ENCODE peak calls at places on chromosomes 6 and 20, in six cellular contexts. One of them, this sample, is unnamed.

GRCh38 chr6:147135211-147135672 is 69.0 kb upstream of the STXBP5 start:
- DNase-seq in heart left ventricle: no peak
- DNase-seq in HepG2: no peak
- DNase-seq in A549: peak; percentile 66
- DNase-seq in endodermal cell: no peak
- DNase-seq in colonic mucosa: no peak
- DNase-seq in this sample: peak; percentile 92

GRCh38 chr6:133891814-133892443 is 3.0 kb downstream of the TCF21 start:
- DNase-seq in HepG2: no peak
- DNase-seq in A549: no peak
- DNase-seq in heart left ventricle: no peak
- DNase-seq in colonic mucosa: no peak
- DNase-seq in endodermal cell: no peak
- DNase-seq in this sample: peak; percentile 16

GRCh38 chr20:63085087-63085861 is 78.5 kb upstream of the BHLHE23 start:
- DNase-seq in heart left ventricle: peak; percentile 20
- DNase-seq in A549: peak; percentile 33
- DNase-seq in colonic mucosa: no peak
- DNase-seq in endodermal cell: peak; percentile 22
- DNase-seq in HepG2: no peak
- DNase-seq in this sample: no peak

GRCh38 chr6:12232339-12232738 is 57.8 kb upstream of the EDN1 start:
- DNase-seq in colonic mucosa: no peak
- DNase-seq in endodermal cell: no peak
- DNase-seq in A549: no peak
- DNase-seq in heart left ventricle: no peak
- DNase-seq in HepG2: no peak
- DNase-seq in this sample: no peak

GRCh38 chr20:39269031-39269461 is 306.9 kb downstream of the DHX35 start:
- DNase-seq in A549: peak; percentile 25
- DNase-seq in heart left ventricle: peak; percentile 54
- DNase-seq in endodermal cell: peak; percentile 94
- DNase-seq in HepG2: peak; percentile 29
- DNase-seq in colonic mucosa: peak; percentile 39
- DNase-seq in this sample: peak; percentile 17

GRCh38 chr6:26224940-26225847 is 138.0 kb downstream of the HFE start:
- DNase-seq in colonic mucosa: no peak
- DNase-seq in HepG2: no peak
- DNase-seq in heart left ventricle: no peak
- DNase-seq in endodermal cell: peak; percentile 87
- DNase-seq in A549: no peak
- DNase-seq in this sample: peak; percentile 90

GRCh38 chr20:54526801-54527200 is 51.4 kb downstream of the DOK5 start:
- DNase-seq in HepG2: no peak
- DNase-seq in colonic mucosa: no peak
- DNase-seq in heart left ventricle: no peak
- DNase-seq in A549: no peak
- DNase-seq in endodermal cell: no peak
- DNase-seq in this sample: peak; percentile 76

GRCh38 chr6:30200551-30201281 is 12.5 kb downstream of the TRIM26 start:
- DNase-seq in heart left ventricle: no peak
- DNase-seq in colonic mucosa: no peak
- DNase-seq in endodermal cell: no peak
- DNase-seq in A549: no peak
- DNase-seq in HepG2: no peak
- DNase-seq in this sample: no peak

GRCh38 chr6:108115598-108116058 is 41.1 kb upstream of the OSTM1 start:
- DNase-seq in endodermal cell: peak; percentile 89
- DNase-seq in HepG2: peak; percentile 47
- DNase-seq in heart left ventricle: no peak
- DNase-seq in A549: peak; percentile 76
- DNase-seq in colonic mucosa: peak; percentile 58
- DNase-seq in this sample: peak; percentile 37

GRCh38 chr6:139744891-139745290 is 370.4 kb upstream of the CITED2 start:
- DNase-seq in HepG2: no peak
- DNase-seq in heart left ventricle: no peak
- DNase-seq in A549: no peak
- DNase-seq in endodermal cell: no peak
- DNase-seq in colonic mucosa: no peak
- DNase-seq in this sample: no peak

GRCh38 chr6:7332090-7332745 is 19.2 kb upstream of the SSR1 start:
- DNase-seq in heart left ventricle: no peak
- DNase-seq in endodermal cell: peak; percentile 66
- DNase-seq in A549: no peak
- DNase-seq in colonic mucosa: no peak
- DNase-seq in HepG2: peak; percentile 42
- DNase-seq in this sample: no peak

GRCh38 chr6:67870321-67870720 is 764.8 kb upstream of the ADGRB3 start:
- DNase-seq in HepG2: no peak
- DNase-seq in A549: no peak
- DNase-seq in heart left ventricle: no peak
- DNase-seq in colonic mucosa: no peak
- DNase-seq in endodermal cell: no peak
- DNase-seq in this sample: peak; percentile 8

GRCh38 chr20:38894091-38894847 is 31.9 kb upstream of the FAM83D start:
- DNase-seq in HepG2: no peak
- DNase-seq in A549: peak; percentile 21
- DNase-seq in endodermal cell: no peak
- DNase-seq in heart left ventricle: peak; percentile 45
- DNase-seq in colonic mucosa: no peak
- DNase-seq in this sample: no peak

GRCh38 chr6:137283940-137284910 is 65.0 kb upstream of the IFNGR1 start:
- DNase-seq in colonic mucosa: no peak
- DNase-seq in heart left ventricle: no peak
- DNase-seq in endodermal cell: no peak
- DNase-seq in A549: no peak
- DNase-seq in HepG2: peak; percentile 16
- DNase-seq in this sample: no peak

GRCh38 chr6:75504902-75505233 is 11.3 kb upstream of the FILIP1 start:
- DNase-seq in HepG2: no peak
- DNase-seq in heart left ventricle: no peak
- DNase-seq in A549: no peak
- DNase-seq in colonic mucosa: no peak
- DNase-seq in endodermal cell: no peak
- DNase-seq in this sample: peak; percentile 58

GRCh38 chr6:152267967-152268845 is 369.0 kb downstream of the SYNE1 start:
- DNase-seq in A549: peak; percentile 3
- DNase-seq in heart left ventricle: no peak
- DNase-seq in endodermal cell: no peak
- DNase-seq in HepG2: peak; percentile 45
- DNase-seq in colonic mucosa: no peak
- DNase-seq in this sample: peak; percentile 59

GRCh38 chr6:23635150-23635549 is 490.9 kb upstream of the NRSN1 start:
- DNase-seq in endodermal cell: no peak
- DNase-seq in A549: no peak
- DNase-seq in heart left ventricle: no peak
- DNase-seq in colonic mucosa: no peak
- DNase-seq in HepG2: no peak
- DNase-seq in this sample: no peak

GRCh38 chr20:62603021-62603906 is 39.0 kb upstream of the SLCO4A1 start:
- DNase-seq in colonic mucosa: peak; percentile 31
- DNase-seq in heart left ventricle: peak; percentile 75
- DNase-seq in endodermal cell: no peak
- DNase-seq in A549: no peak
- DNase-seq in HepG2: no peak
- DNase-seq in this sample: peak; percentile 22

GRCh38 chr20:50848341-50848808 is 53.5 kb downstream of the BCAS4 start:
- DNase-seq in A549: no peak
- DNase-seq in colonic mucosa: no peak
- DNase-seq in HepG2: no peak
- DNase-seq in heart left ventricle: peak; percentile 38
- DNase-seq in endodermal cell: no peak
- DNase-seq in this sample: peak; percentile 52

GRCh38 chr6:1080453-1081328 is 231.2 kb upstream of the FOXQ1 start:
- DNase-seq in HepG2: no peak
- DNase-seq in colonic mucosa: no peak
- DNase-seq in endodermal cell: no peak
- DNase-seq in heart left ventricle: no peak
- DNase-seq in A549: no peak
- DNase-seq in this sample: no peak

GRCh38 chr20:24432057-24432456 is 37.4 kb upstream of the SYNDIG1 start:
- DNase-seq in colonic mucosa: peak; percentile 36
- DNase-seq in endodermal cell: peak; percentile 61
- DNase-seq in HepG2: no peak
- DNase-seq in A549: peak; percentile 39
- DNase-seq in heart left ventricle: no peak
- DNase-seq in this sample: no peak

GRCh38 chr20:8124639-8125038 is 7.4 kb upstream of the PLCB1 start:
- DNase-seq in endodermal cell: no peak
- DNase-seq in A549: no peak
- DNase-seq in colonic mucosa: no peak
- DNase-seq in HepG2: no peak
- DNase-seq in heart left ventricle: no peak
- DNase-seq in this sample: peak; percentile 60

DNA sequence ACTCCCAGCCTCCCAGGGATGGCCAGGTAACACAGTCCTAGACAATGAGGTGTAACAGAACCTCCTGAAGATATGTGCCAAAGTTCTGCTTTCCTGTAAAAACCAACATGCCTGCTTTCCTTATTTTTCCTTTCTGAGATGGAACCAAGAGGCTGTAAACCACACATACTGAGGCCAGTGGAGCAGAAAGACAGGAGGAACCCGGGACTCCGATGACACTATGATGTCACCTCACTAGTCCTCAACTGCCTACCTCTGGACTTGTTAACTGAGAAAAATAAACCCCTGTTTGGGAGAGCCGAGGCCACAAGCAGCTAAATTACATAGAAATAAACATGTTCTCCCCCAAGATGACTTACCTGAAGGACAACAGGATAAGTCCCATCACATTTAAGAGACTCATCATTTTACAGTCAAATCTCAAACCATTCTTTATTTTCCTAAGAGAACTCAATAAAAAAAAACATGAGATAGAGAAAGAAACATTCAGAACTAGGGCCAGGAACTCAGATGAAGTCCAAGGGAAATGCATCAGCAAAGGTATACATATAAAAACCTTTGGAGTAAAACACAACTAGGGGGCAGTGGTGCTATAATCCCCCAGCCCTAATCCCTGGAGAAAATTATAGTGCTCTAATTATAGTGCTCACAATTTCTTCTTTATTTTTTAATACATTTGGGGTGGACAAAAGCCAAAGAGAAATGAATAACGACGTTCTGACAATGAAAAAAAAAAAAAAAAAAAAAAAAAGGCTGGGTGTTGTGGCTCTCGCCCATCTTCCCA is 100.4 kb upstream of the EMILIN3 start:
- DNase-seq in endodermal cell: no peak
- DNase-seq in colonic mucosa: no peak
- DNase-seq in HepG2: no peak
- DNase-seq in heart left ventricle: no peak
- DNase-seq in A549: no peak
- DNase-seq in this sample: no peak
- TF ChIP-seq CTCF in endodermal cell: peak; percentile 58
- TF ChIP-seq CTCF in colonic mucosa: no peak
- TF ChIP-seq CTCF in HepG2: peak; percentile 26
- TF ChIP-seq CTCF in heart left ventricle: no peak
- TF ChIP-seq CTCF in A549: peak; percentile 16
- TF ChIP-seq CTCF in this sample: no peak

DNA sequence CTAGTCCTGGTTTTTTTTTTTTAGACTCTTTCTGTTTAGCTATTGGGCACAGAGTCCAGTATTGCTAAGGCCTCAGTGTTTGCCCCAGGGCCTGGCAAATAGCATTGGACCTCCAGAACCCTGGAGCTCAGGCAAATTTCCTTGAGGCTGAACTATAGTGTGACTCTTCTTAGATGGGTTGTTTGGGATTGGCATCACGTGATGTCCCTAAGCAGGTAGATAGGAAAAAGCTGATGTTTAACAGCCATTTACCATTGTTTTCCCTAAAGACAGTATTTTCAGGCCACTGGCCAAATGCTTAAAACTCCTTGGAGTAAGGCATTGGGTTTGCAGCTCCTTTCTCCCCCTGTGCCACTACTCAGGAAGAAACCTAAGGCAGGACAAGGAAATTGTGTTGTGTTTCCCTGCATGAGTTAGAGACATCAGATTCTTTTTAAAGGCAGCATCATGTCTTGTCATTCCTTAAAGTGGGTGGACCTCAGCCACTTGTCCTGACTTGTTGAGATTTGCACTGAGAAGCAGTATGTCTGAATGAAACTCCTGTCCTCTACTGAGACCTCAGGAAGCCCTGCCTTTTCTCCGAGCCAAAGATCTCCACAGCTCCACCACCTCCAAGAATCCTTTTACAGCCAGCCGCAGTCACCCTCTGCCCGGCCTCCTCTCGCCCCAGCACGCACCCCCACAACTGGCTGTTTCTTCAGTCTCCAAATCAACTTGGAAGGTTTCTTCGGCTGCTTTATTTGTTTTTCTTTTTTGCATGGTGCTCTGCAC is 46.2 kb upstream of the RNF144B start:
- DNase-seq in endodermal cell: no peak
- DNase-seq in HepG2: no peak
- DNase-seq in colonic mucosa: no peak
- DNase-seq in A549: no peak
- DNase-seq in heart left ventricle: no peak
- DNase-seq in this sample: no peak
- H3K4me3 ChIP-seq in endodermal cell: no peak overlapping the region
- H3K4me3 ChIP-seq in HepG2: no peak overlapping the region
- H3K4me3 ChIP-seq in colonic mucosa: no peak overlapping the region
- H3K4me3 ChIP-seq in A549: no peak overlapping the region
- H3K4me3 ChIP-seq in heart left ventricle: no peak overlapping the region
- H3K4me3 ChIP-seq in this sample: no peak overlapping the region

DNA sequence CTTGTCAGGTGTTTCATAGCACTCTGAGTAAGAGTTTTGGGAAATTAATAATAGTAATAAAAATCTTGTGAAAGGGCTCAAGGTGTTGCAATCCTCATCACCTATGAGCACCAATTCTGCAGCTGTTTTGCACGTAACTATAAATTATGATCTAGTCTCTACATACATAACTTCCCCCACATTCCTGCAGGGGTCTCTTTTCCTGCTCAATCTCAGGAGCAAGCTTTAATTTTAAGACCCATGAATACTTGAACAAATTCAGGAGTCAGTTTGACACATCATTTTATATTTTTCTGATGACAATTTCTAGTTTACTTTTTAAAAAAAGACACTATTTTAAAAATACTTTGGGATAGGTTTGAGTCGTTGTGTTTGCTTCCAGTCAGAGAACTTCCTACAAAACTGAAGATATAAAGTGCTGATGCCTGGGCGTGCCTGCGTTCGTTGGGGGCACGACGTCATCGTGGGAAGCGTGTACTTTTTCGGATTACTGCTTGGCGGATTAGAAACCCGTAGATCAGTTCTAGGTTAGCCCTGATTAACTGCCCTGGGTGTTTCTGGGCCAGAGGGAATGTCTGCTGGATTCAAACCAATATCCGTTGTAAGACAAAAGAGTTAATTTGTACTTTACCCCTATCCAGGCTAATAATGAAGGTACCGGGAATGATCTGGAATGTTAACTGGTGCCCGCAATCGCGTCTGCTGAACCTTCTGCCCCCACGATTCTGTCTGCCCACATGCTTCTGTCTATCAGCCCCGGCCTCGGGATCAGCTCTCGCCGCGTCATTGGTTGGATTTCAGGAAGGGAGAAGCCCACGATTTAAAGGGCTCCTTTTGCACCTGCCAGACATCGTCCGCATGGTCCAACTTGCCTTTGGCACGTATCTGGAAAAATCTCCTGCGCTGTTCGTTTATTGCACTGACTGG is 940 bp upstream of the E2F3 start:
- DNase-seq in endodermal cell: no peak
- DNase-seq in A549: peak; percentile 42
- DNase-seq in colonic mucosa: peak; percentile 83
- DNase-seq in HepG2: peak; percentile 50
- DNase-seq in heart left ventricle: peak; percentile 76
- DNase-seq in this sample: peak; percentile 44
- TF ChIP-seq CTCF in endodermal cell: peak; percentile 73
- TF ChIP-seq CTCF in A549: peak; percentile 35
- TF ChIP-seq CTCF in colonic mucosa: peak; percentile 49
- TF ChIP-seq CTCF in HepG2: peak; percentile 56
- TF ChIP-seq CTCF in heart left ventricle: peak; percentile 42
- TF ChIP-seq CTCF in this sample: peak; percentile 43

GRCh38 chr6:41375598-41376151 is 40.3 kb downstream of the NCR2 start:
- DNase-seq in endodermal cell: peak; percentile 64
- DNase-seq in HepG2: no peak
- DNase-seq in A549: no peak
- DNase-seq in heart left ventricle: no peak
- DNase-seq in colonic mucosa: no peak
- DNase-seq in this sample: no peak
- H3K4me3 ChIP-seq in endodermal cell: no peak overlapping the region
- H3K4me3 ChIP-seq in HepG2: no peak overlapping the region
- H3K4me3 ChIP-seq in A549: no peak overlapping the region
- H3K4me3 ChIP-seq in heart left ventricle: no peak overlapping the region
- H3K4me3 ChIP-seq in colonic mucosa: no peak overlapping the region
- H3K4me3 ChIP-seq in this sample: no peak overlapping the region